ENCODE peak calls at places on chromosomes 13 and 19, in eight cellular contexts. One of them, this sample, is unnamed.

GRCh38 chr19:58571575-58571947 is 1.6 kb downstream of the MZF1 start:
- DNase-seq in T-helper 1 cell: no peak
- DNase-seq in HFFc6: no peak
- DNase-seq in T1000: no peak
- DNase-seq in AG04450: no peak
- DNase-seq in left ventricle myocardium inferior: no peak
- DNase-seq in mesendoderm: no peak
- DNase-seq in H54: no peak
- DNase-seq in this sample: peak

GRCh38 chr13:71864094-71864980 is 2.7 kb downstream of the DACH1 start:
- DNase-seq in H54: no peak
- DNase-seq in AG04450: no peak
- DNase-seq in T1000: no peak
- DNase-seq in T-helper 1 cell: no peak
- DNase-seq in left ventricle myocardium inferior: peak
- DNase-seq in mesendoderm: peak
- DNase-seq in HFFc6: no peak
- DNase-seq in this sample: peak

GRCh38 chr13:75178436-75178835 is 303.5 kb downstream of the TBC1D4 start:
- DNase-seq in T1000: no peak
- DNase-seq in AG04450: no peak
- DNase-seq in mesendoderm: no peak
- DNase-seq in H54: no peak
- DNase-seq in T-helper 1 cell: no peak
- DNase-seq in left ventricle myocardium inferior: no peak
- DNase-seq in HFFc6: no peak
- DNase-seq in this sample: no peak

GRCh38 chr19:8494158-8494557 is 8.3 kb downstream of the PRAM1 start:
- DNase-seq in T-helper 1 cell: no peak
- DNase-seq in AG04450: no peak
- DNase-seq in T1000: no peak
- DNase-seq in HFFc6: no peak
- DNase-seq in mesendoderm: no peak
- DNase-seq in left ventricle myocardium inferior: no peak
- DNase-seq in H54: no peak
- DNase-seq in this sample: no peak

GRCh38 chr13:30355405-30355741 is 48.0 kb upstream of the KATNAL1 start:
- DNase-seq in mesendoderm: peak
- DNase-seq in left ventricle myocardium inferior: no peak
- DNase-seq in T1000: no peak
- DNase-seq in AG04450: no peak
- DNase-seq in HFFc6: no peak
- DNase-seq in H54: no peak
- DNase-seq in T-helper 1 cell: no peak
- DNase-seq in this sample: no peak

GRCh38 chr19:54429545-54430227 is 14.4 kb downstream of the TTYH1 start:
- DNase-seq in mesendoderm: no peak
- DNase-seq in T1000: no peak
- DNase-seq in left ventricle myocardium inferior: no peak
- DNase-seq in AG04450: no peak
- DNase-seq in T-helper 1 cell: no peak
- DNase-seq in HFFc6: no peak
- DNase-seq in H54: no peak
- DNase-seq in this sample: no peak

GRCh38 chr19:56217039-56217949 is 15.2 kb downstream of the ZSCAN5C start:
- DNase-seq in HFFc6: no peak
- DNase-seq in H54: no peak
- DNase-seq in T-helper 1 cell: no peak
- DNase-seq in left ventricle myocardium inferior: peak
- DNase-seq in AG04450: no peak
- DNase-seq in mesendoderm: peak
- DNase-seq in T1000: no peak
- DNase-seq in this sample: no peak

GRCh38 chr19:32599736-32600157 is 18.8 kb downstream of the PDCD5 start:
- DNase-seq in mesendoderm: peak
- DNase-seq in left ventricle myocardium inferior: no peak
- DNase-seq in T1000: no peak
- DNase-seq in T-helper 1 cell: peak
- DNase-seq in HFFc6: peak
- DNase-seq in H54: peak
- DNase-seq in AG04450: peak
- DNase-seq in this sample: no peak

GRCh38 chr19:32232449-32232848 is 113.0 kb upstream of the ZNF507 start:
- DNase-seq in HFFc6: no peak
- DNase-seq in mesendoderm: no peak
- DNase-seq in left ventricle myocardium inferior: no peak
- DNase-seq in T-helper 1 cell: no peak
- DNase-seq in H54: no peak
- DNase-seq in T1000: no peak
- DNase-seq in AG04450: no peak
- DNase-seq in this sample: no peak

GRCh38 chr19:2166741-2167738 is 3.3 kb downstream of the DOT1L start:
- DNase-seq in H54: peak
- DNase-seq in AG04450: no peak
- DNase-seq in HFFc6: peak
- DNase-seq in T-helper 1 cell: no peak
- DNase-seq in T1000: peak
- DNase-seq in mesendoderm: no peak
- DNase-seq in left ventricle myocardium inferior: peak
- DNase-seq in this sample: peak

GRCh38 chr19:52492991-52493470 is 34.4 kb upstream of the ZNF808 start:
- DNase-seq in HFFc6: no peak
- DNase-seq in AG04450: no peak
- DNase-seq in T1000: no peak
- DNase-seq in H54: no peak
- DNase-seq in T-helper 1 cell: no peak
- DNase-seq in mesendoderm: peak
- DNase-seq in left ventricle myocardium inferior: peak
- DNase-seq in this sample: no peak

GRCh38 chr13:23673354-23673753 is 103.1 kb downstream of the TNFRSF19 start:
- DNase-seq in T1000: no peak
- DNase-seq in HFFc6: peak
- DNase-seq in mesendoderm: no peak
- DNase-seq in T-helper 1 cell: no peak
- DNase-seq in left ventricle myocardium inferior: no peak
- DNase-seq in H54: no peak
- DNase-seq in AG04450: peak
- DNase-seq in this sample: no peak

GRCh38 chr19:58196911-58197616 is 14.2 kb downstream of the ZNF274 start:
- DNase-seq in H54: no peak
- DNase-seq in T-helper 1 cell: no peak
- DNase-seq in left ventricle myocardium inferior: no peak
- DNase-seq in mesendoderm: peak
- DNase-seq in HFFc6: peak
- DNase-seq in AG04450: no peak
- DNase-seq in T1000: no peak
- DNase-seq in this sample: no peak

GRCh38 chr19:10962863-10963262 is 2.0 kb downstream of the SMARCA4 start:
- DNase-seq in AG04450: no peak
- DNase-seq in left ventricle myocardium inferior: no peak
- DNase-seq in T1000: no peak
- DNase-seq in T-helper 1 cell: no peak
- DNase-seq in HFFc6: no peak
- DNase-seq in mesendoderm: no peak
- DNase-seq in H54: no peak
- DNase-seq in this sample: no peak

GRCh38 chr13:110294146-110294545 is 12.8 kb downstream of the COL4A1 start:
- DNase-seq in T1000: no peak
- DNase-seq in T-helper 1 cell: no peak
- DNase-seq in H54: no peak
- DNase-seq in mesendoderm: no peak
- DNase-seq in AG04450: no peak
- DNase-seq in left ventricle myocardium inferior: no peak
- DNase-seq in HFFc6: no peak
- DNase-seq in this sample: no peak

GRCh38 chr19:16073988-16074387 is 2.3 kb upstream of the TPM4 start:
- DNase-seq in mesendoderm: no peak
- DNase-seq in T-helper 1 cell: no peak
- DNase-seq in HFFc6: no peak
- DNase-seq in H54: no peak
- DNase-seq in left ventricle myocardium inferior: no peak
- DNase-seq in AG04450: no peak
- DNase-seq in T1000: no peak
- DNase-seq in this sample: no peak

GRCh38 chr19:16591803-16592556 is 19.8 kb upstream of the SLC35E1 start:
- DNase-seq in HFFc6: no peak
- DNase-seq in T-helper 1 cell: no peak
- DNase-seq in AG04450: no peak
- DNase-seq in mesendoderm: no peak
- DNase-seq in T1000: no peak
- DNase-seq in H54: no peak
- DNase-seq in left ventricle myocardium inferior: no peak
- DNase-seq in this sample: no peak

GRCh38 chr13:23558675-23559536 is 11.3 kb upstream of the TNFRSF19 start:
- DNase-seq in T-helper 1 cell: no peak
- DNase-seq in mesendoderm: peak
- DNase-seq in AG04450: peak
- DNase-seq in left ventricle myocardium inferior: peak
- DNase-seq in T1000: peak
- DNase-seq in HFFc6: peak
- DNase-seq in H54: peak
- DNase-seq in this sample: no peak

GRCh38 chr13:41709511-41709910 is 251.4 kb downstream of the VWA8 start:
- DNase-seq in mesendoderm: no peak
- DNase-seq in H54: no peak
- DNase-seq in T-helper 1 cell: no peak
- DNase-seq in HFFc6: peak
- DNase-seq in AG04450: no peak
- DNase-seq in T1000: no peak
- DNase-seq in left ventricle myocardium inferior: no peak
- DNase-seq in this sample: no peak

GRCh38 chr19:32866061-32866460 is 3.5 kb downstream of the SLC7A9 start:
- DNase-seq in T1000: no peak
- DNase-seq in T-helper 1 cell: no peak
- DNase-seq in left ventricle myocardium inferior: no peak
- DNase-seq in HFFc6: no peak
- DNase-seq in H54: no peak
- DNase-seq in AG04450: no peak
- DNase-seq in mesendoderm: no peak
- DNase-seq in this sample: no peak

GRCh38 chr19:10305139-10305806 is 4.3 kb downstream of the ZGLP1 start:
- DNase-seq in T-helper 1 cell: no peak
- DNase-seq in mesendoderm: no peak
- DNase-seq in AG04450: no peak
- DNase-seq in T1000: no peak
- DNase-seq in left ventricle myocardium inferior: no peak
- DNase-seq in HFFc6: peak
- DNase-seq in H54: no peak
- DNase-seq in this sample: no peak

GRCh38 chr19:17402982-17403855 is 2.2 kb downstream of the BST2 start:
- DNase-seq in AG04450: no peak
- DNase-seq in H54: peak
- DNase-seq in mesendoderm: peak
- DNase-seq in T1000: no peak
- DNase-seq in HFFc6: no peak
- DNase-seq in T-helper 1 cell: peak
- DNase-seq in left ventricle myocardium inferior: no peak
- DNase-seq in this sample: no peak

GRCh38 chr19:55041627-55042343 is 3.7 kb upstream of the GP6 start:
- DNase-seq in T-helper 1 cell: no peak
- DNase-seq in left ventricle myocardium inferior: no peak
- DNase-seq in T1000: no peak
- DNase-seq in AG04450: no peak
- DNase-seq in mesendoderm: no peak
- DNase-seq in HFFc6: no peak
- DNase-seq in H54: no peak
- DNase-seq in this sample: no peak

GRCh38 chr19:17751103-17751911 is at the start of gene FCHO1:
- DNase-seq in T-helper 1 cell: peak
- DNase-seq in mesendoderm: no peak
- DNase-seq in HFFc6: no peak
- DNase-seq in AG04450: no peak
- DNase-seq in H54: no peak
- DNase-seq in T1000: no peak
- DNase-seq in left ventricle myocardium inferior: peak
- DNase-seq in this sample: no peak

GRCh38 chr19:10816691-10817090 is 19.3 kb downstream of the TMED1 start:
- DNase-seq in mesendoderm: no peak
- DNase-seq in AG04450: no peak
- DNase-seq in H54: no peak
- DNase-seq in T-helper 1 cell: no peak
- DNase-seq in T1000: no peak
- DNase-seq in left ventricle myocardium inferior: no peak
- DNase-seq in HFFc6: no peak
- DNase-seq in this sample: no peak